ENCODE peak calls at places on chromosomes 12 and 14, in ten cellular contexts. F is PC-3; T is astrocyte; S is left ventricle myocardium inferior; X is lung; P is fibroblast of lung; O is CD8-positive, alpha-beta T cell; Y is right lobe of liver; M is GM23338; B is CD4-positive, alpha-beta memory T cell. K is an unnamed sample.

GRCh38 chr14:72573725-72574426 is 320.0 kb downstream of the DPF3 start:
- DNase-seq in F (no peak), T (no peak), S (no peak), X (no peak), P (no peak), O (no peak), Y (no peak), M (peak; percentile 14), B (no peak), K (peak; percentile 70)

GRCh38 chr12:82931349-82932116 is 244.8 kb downstream of the TMTC2 start:
- DNase-seq in F (peak; percentile 49), T (no peak), S (no peak), X (no peak), P (no peak), O (no peak), Y (no peak), M (peak; percentile 25), B (no peak), K (no peak)

GRCh38 chr12:80472912-80473500 is 29.0 kb downstream of the PTPRQ start:
- DNase-seq in F (peak; percentile 67), T (peak; percentile 72), S (no peak), X (no peak), P (peak; percentile 78), O (no peak), Y (no peak), M (peak; percentile 68), B (no peak), K (no peak)

GRCh38 chr12:112112423-112113132 is 4.0 kb upstream of the NAA25 start:
- DNase-seq in F (peak; percentile 99), T (no peak), S (no peak), X (peak; percentile 63), P (no peak), O (no peak), Y (no peak), M (peak; percentile 77), B (no peak), K (peak; percentile 60)

GRCh38 chr14:101328412-101329149 is 232.7 kb upstream of the DIO3 start:
- DNase-seq in F (no peak), T (no peak), S (no peak), X (no peak), P (no peak), O (no peak), Y (peak; percentile 35), M (no peak), B (no peak), K (peak; percentile 38)

GRCh38 chr12:100986595-100987547 is 192.3 kb downstream of the ANO4 start:
- DNase-seq in F (no peak), T (peak; percentile 81), S (no peak), X (no peak), P (peak; percentile 81), O (no peak), Y (no peak), M (peak; percentile 54), B (no peak), K (no peak)

GRCh38 chr12:93050026-93050747 is 121.1 kb upstream of the EEA1 start:
- DNase-seq in F (peak; percentile 40), T (peak; percentile 46), S (no peak), X (no peak), P (peak; percentile 60), O (no peak), Y (no peak), M (peak; percentile 26), B (no peak), K (no peak)

GRCh38 chr14:87805315-87805723 is 187.7 kb downstream of the GALC start:
- DNase-seq in F (peak; percentile 22), T (peak; percentile 72), S (peak; percentile 15), X (no peak), P (peak; percentile 74), O (no peak), Y (peak; percentile 30), M (peak; percentile 76), B (peak; percentile 33), K (peak; percentile 14)

GRCh38 chr12:92369643-92370042 is 224.0 kb upstream of the BTG1 start:
- DNase-seq in F (peak; percentile 95), T (peak; percentile 59), S (no peak), X (no peak), P (peak; percentile 72), O (no peak), Y (no peak), M (no peak), B (no peak), K (no peak)

GRCh38 chr14:101351769-101352168 is 209.5 kb upstream of the DIO3 start:
- DNase-seq in F (no peak), T (no peak), S (no peak), X (no peak), P (no peak), O (no peak), Y (no peak), M (no peak), B (no peak), K (no peak)

GRCh38 chr12:114767081-114767480 is 83.1 kb upstream of the TBX3 start:
- DNase-seq in F (no peak), T (no peak), S (no peak), X (no peak), P (no peak), O (no peak), Y (no peak), M (no peak), B (no peak), K (no peak)

GRCh38 chr14:54440037-54440436 is 1.1 kb downstream of the CNIH1 start:
- DNase-seq in F (no peak), T (no peak), S (no peak), X (no peak), P (peak; percentile 23), O (no peak), Y (no peak), M (no peak), B (no peak), K (no peak)

GRCh38 chr14:54440870-54441868 is at the start of gene CNIH1:
- DNase-seq in F (peak; percentile 99), T (peak; percentile 82), S (peak; percentile 93), X (peak; percentile 90), P (peak; percentile 91), O (peak; percentile 88), Y (peak; percentile 94), M (peak; percentile 95), B (peak; percentile 88), K (peak; percentile 91)

GRCh38 chr14:54438703-54439102 is 2.5 kb downstream of the CNIH1 start:
- DNase-seq in F (peak; percentile 45), T (no peak), S (no peak), X (no peak), P (no peak), O (no peak), Y (no peak), M (peak; percentile 62), B (no peak), K (no peak)

GRCh38 chr14:54444003-54444402 is 2.8 kb upstream of the CNIH1 start:
- DNase-seq in F (no peak), T (no peak), S (no peak), X (no peak), P (peak; percentile 21), O (no peak), Y (no peak), M (no peak), B (no peak), K (no peak)

GRCh38 chr14:54440454-54440853 is 720 bp downstream of the CNIH1 start:
- DNase-seq in F (no peak), T (no peak), S (no peak), X (no peak), P (peak; percentile 5), O (no peak), Y (no peak), M (no peak), B (no peak), K (no peak)
- H3K4me1 ChIP-seq in F (peaks cover 53% of the 10 kb centered on the region), T (peaks cover 20% of the 10 kb centered on the region), S (peaks cover 53% of the 10 kb centered on the region), X (peaks cover 19% of the 10 kb centered on the region), P (peaks cover 4% of the 10 kb centered on the region), O (peaks cover 18% of the 10 kb centered on the region), Y (peaks cover 44% of the 10 kb centered on the region), M (peaks cover 26% of the 10 kb centered on the region), B (peaks cover 57% of the 10 kb centered on the region), K (peaks cover 13% of the 10 kb centered on the region)

GRCh38 chr14:96054661-96055060 is 15.5 kb downstream of the C14orf132 start:
- DNase-seq in F (no peak), T (no peak), S (no peak), X (no peak), P (no peak), O (no peak), Y (no peak), M (no peak), B (no peak), K (no peak)
- H3K27ac ChIP-seq in F (no peak overlapping the region), T (peak overlapping the region; percentile 95), S (no peak overlapping the region), X (no peak overlapping the region), P (peak overlapping the region; percentile 78), O (no peak overlapping the region), Y (no peak overlapping the region), M (no peak overlapping the region), B (no peak overlapping the region), K (no peak overlapping the region)

GRCh38 chr14:77002889-77003288 is 25.6 kb downstream of the IRF2BPL start:
- DNase-seq in F (no peak), T (no peak), S (no peak), X (no peak), P (no peak), O (no peak), Y (peak; percentile 36), M (no peak), B (no peak), K (no peak)
- H3K4me1 ChIP-seq in F (peaks cover 48% of the 10 kb centered on the region), T (peaks cover 11% of the 10 kb centered on the region), S (peaks cover 23% of the 10 kb centered on the region), X (no peaks in the 10 kb centered on the region), P (no peaks in the 10 kb centered on the region), O (no peaks in the 10 kb centered on the region), Y (peaks cover 55% of the 10 kb centered on the region), M (peaks cover 38% of the 10 kb centered on the region), B (no peaks in the 10 kb centered on the region), K (peaks cover 51% of the 10 kb centered on the region)

GRCh38 chr12:55933799-55934174 is 2.8 kb downstream of the DGKA start:
- DNase-seq in F (no peak), T (no peak), S (no peak), X (no peak), P (no peak), O (no peak), Y (no peak), M (no peak), B (no peak), K (no peak)
- H3K27ac ChIP-seq in F (peak overlapping the region; percentile 56), T (no peak overlapping the region), S (no peak overlapping the region), X (no peak overlapping the region), P (no peak overlapping the region), O (peak overlapping the region; percentile 65), Y (no peak overlapping the region), M (no peak overlapping the region), B (peak overlapping the region; percentile 88), K (no peak overlapping the region)

DNA sequence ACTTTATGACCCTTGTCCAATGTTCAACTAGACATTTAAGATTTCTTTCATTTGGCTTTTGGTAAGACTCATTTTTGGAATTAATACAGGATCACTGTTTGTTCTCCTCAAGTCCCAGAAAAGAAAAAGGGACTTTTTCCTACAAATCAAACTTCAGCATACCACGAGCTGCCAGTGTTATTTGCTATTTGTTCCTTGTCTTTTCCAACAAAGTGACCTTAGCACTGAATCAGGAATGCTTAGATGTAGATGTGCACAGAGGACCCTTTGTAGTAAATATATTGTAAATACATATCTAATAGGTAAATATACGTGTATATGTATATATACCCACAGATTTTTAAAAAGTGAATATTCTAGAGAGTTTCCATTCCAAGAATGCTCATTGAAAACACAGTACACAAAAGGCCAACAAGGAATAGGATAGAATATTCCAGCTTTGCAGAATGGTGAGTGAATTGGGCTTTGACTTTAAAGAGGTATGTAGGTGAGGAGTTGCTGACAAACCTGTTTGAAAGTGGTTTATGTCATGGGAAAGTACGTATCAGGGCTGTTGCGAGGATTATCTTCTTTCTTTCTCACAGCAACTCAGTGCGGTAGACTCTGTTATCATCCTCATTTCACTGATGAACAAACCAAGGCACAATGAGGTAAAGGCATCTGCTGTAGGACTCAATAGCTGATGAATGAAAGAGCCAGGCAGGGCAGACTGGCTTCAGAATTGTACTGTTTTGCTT is 65.0 kb downstream of the HMGA2 start:
- DNase-seq in F (no peak), T (no peak), S (no peak), X (no peak), P (no peak), O (no peak), Y (no peak), M (no peak), B (no peak), K (no peak)
- H3K4me1 ChIP-seq in F (peaks cover 66% of the 10 kb centered on the region), T (peaks cover 52% of the 10 kb centered on the region), S (peaks cover 18% of the 10 kb centered on the region), X (peaks cover 11% of the 10 kb centered on the region), P (peaks cover 30% of the 10 kb centered on the region), O (no peaks in the 10 kb centered on the region), Y (no peaks in the 10 kb centered on the region), M (peaks cover 32% of the 10 kb centered on the region), B (no peaks in the 10 kb centered on the region), K (peaks cover 7% of the 10 kb centered on the region)

K was measured in body of pancreas.